ENCODE peak calls at places on chromosomes 7 and 10, in six cellular contexts. P is A549, W is GM23248, Y is fibroblast of lung, Q is mesendoderm, K is IMR-90. B is an unnamed sample. For H3K4me1, the result is how much of the 10 kb centered on the place peaks cover.

GRCh38 chr10:93894516-93895378 is 969 bp downstream of the SLC35G1 start:
- DNase-seq in K (peak), Q (peak), W (peak), Y (no peak), P (no peak), B (no peak)

GRCh38 chr10:29386347-29386999 is 97.6 kb downstream of the LYZL1 start:
- DNase-seq in Q (peak), Y (peak), P (peak), W (peak), K (peak), B (peak)

GRCh38 chr7:51060536-51060935 is 256.1 kb downstream of the COBL start:
- DNase-seq in W (no peak), P (no peak), K (no peak), Y (no peak), Q (peak), B (no peak)

GRCh38 chr10:22597142-22597541 is 117.2 kb downstream of the PIP4K2A start:
- DNase-seq in W (no peak), P (no peak), Y (peak), Q (peak), K (peak), B (no peak)

GRCh38 chr10:88082391-88082790 is 219.0 kb downstream of the PTEN start:
- DNase-seq in Q (no peak), K (no peak), W (no peak), P (no peak), Y (no peak), B (no peak)

GRCh38 chr7:85324145-85324799 is 137.4 kb upstream of the SEMA3D start:
- DNase-seq in P (no peak), K (no peak), Q (peak), Y (no peak), W (no peak), B (no peak)

GRCh38 chr7:40965016-40965415 is 737.9 kb downstream of the INHBA start:
- DNase-seq in Q (no peak), K (no peak), W (no peak), P (no peak), Y (no peak), B (no peak)

GRCh38 chr10:7706534-7707073 is 3.5 kb downstream of the ITIH2 start:
- DNase-seq in Q (no peak), K (no peak), P (no peak), W (no peak), Y (no peak), B (no peak)

GRCh38 chr10:126949161-126949503 is 43.9 kb downstream of the DOCK1 start:
- DNase-seq in Q (no peak), W (no peak), Y (no peak), P (no peak), K (no peak), B (no peak)

GRCh38 chr7:105439174-105439893 is 50.6 kb upstream of the SRPK2 start:
- DNase-seq in W (peak), Y (peak), P (peak), K (peak), Q (peak), B (no peak)

GRCh38 chr10:51706225-51706624 is 6.8 kb upstream of the CSTF2T start:
- DNase-seq in Y (peak), W (peak), P (no peak), K (peak), Q (no peak), B (no peak)

GRCh38 chr7:6615853-6616555 is 594 bp downstream of the ZNF853 start:
- DNase-seq in K (no peak), Y (peak), Q (peak), W (no peak), P (no peak), B (peak)

GRCh38 chr7:149787428-149788299 is 14.3 kb upstream of the ZNF467 start:
- DNase-seq in P (peak), K (no peak), Y (no peak), Q (peak), W (peak), B (peak)

GRCh38 chr7:105377903-105378302 is 10.8 kb downstream of the SRPK2 start:
- DNase-seq in Q (no peak), Y (no peak), W (no peak), K (no peak), P (no peak), B (no peak)

GRCh38 chr10:21926949-21927348 is 76.6 kb downstream of the DNAJC1 start:
- DNase-seq in P (peak), Y (peak), K (peak), W (peak), Q (peak), B (peak)

GRCh38 chr7:157439149-157439548 is 102.3 kb downstream of the DNAJB6 start:
- DNase-seq in Q (no peak), W (no peak), P (no peak), Y (no peak), K (no peak), B (no peak)

GRCh38 chr10:7444576-7445226 is 33.9 kb upstream of the SFMBT2 start:
- DNase-seq in W (no peak), Y (no peak), P (no peak), K (no peak), Q (no peak), B (peak)

GRCh38 chr7:150383710-150384397 is 4.7 kb downstream of the ZNF775 start:
- DNase-seq in Y (no peak), W (no peak), P (no peak), Q (peak), K (no peak), B (peak)

GRCh38 chr10:128035557-128035973 is 90.7 kb downstream of the MKI67 start:
- DNase-seq in K (no peak), Q (peak), Y (no peak), P (peak), W (peak), B (peak)

GRCh38 chr10:69416695-69417094 is at the start of gene TACR2:
- DNase-seq in Y (no peak), K (no peak), Q (no peak), W (no peak), P (no peak), B (no peak)
- H3K4me3 ChIP-seq in Y (no peak), K (no peak), Q (no peak), W (no peak), P (no peak), B (no peak)

GRCh38 chr10:15440204-15440711 is 69.2 kb upstream of the FAM171A1 start:
- DNase-seq in Q (no peak), K (no peak), P (no peak), Y (no peak), W (no peak), B (no peak)
- H3K4me2 ChIP-seq in Q (no peak), K (no peak), P (no peak), Y (no peak), W (peak), B (no peak)

GRCh38 chr7:87517136-87517805 is 41.8 kb upstream of the ABCB4 start:
- DNase-seq in Y (peak), W (peak), Q (no peak), K (peak), P (no peak), B (no peak)

GRCh38 chr7:87513735-87514319 is 38.3 kb upstream of the ABCB4 start:
- DNase-seq in Q (no peak), P (no peak), W (no peak), K (no peak), Y (no peak), B (peak)

DNA sequence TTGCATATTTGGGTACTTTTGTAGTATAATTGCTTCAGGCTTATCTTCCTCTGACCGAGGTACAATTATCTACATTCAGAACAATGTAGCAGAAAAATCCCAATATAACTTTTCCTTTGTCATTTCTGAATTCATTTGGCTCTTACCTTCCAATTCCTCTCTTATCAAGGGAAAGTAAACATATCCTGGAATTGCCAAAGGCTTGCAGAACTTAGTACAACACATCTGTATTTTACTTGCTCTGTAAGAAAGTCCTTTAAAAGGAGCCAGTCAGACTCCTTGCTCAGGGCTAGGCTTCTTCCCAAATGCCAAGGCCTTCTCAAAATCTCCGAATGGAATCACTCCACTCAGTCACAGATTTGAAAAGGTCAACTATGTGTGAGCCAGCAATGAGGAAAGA is 43.3 kb upstream of the ABCB4 start:
- DNase-seq in Y (peak), K (no peak), W (no peak), Q (no peak), P (no peak), B (no peak)
- H3K4me1 ChIP-seq in Y (under half), K (under half), W (under half), Q (under half), P (under half), B (under half)

GRCh38 chr10:132408367-132408781 is 11.4 kb downstream of the PWWP2B start:
- DNase-seq in W (no peak), K (no peak), Y (no peak), P (no peak), Q (peak), B (no peak)
- H3K4me3 ChIP-seq in W (no peak), K (no peak), Y (no peak), P (no peak), Q (no peak), B (no peak)

GRCh38 chr7:30816291-30817059 is 45.3 kb downstream of the MINDY4 start:
- DNase-seq in K (no peak), Y (no peak), P (no peak), Q (no peak), W (peak), B (no peak)
- H3K4me2 ChIP-seq in K (no peak), Y (no peak), P (no peak), Q (no peak), W (peak), B (no peak)

DNA sequence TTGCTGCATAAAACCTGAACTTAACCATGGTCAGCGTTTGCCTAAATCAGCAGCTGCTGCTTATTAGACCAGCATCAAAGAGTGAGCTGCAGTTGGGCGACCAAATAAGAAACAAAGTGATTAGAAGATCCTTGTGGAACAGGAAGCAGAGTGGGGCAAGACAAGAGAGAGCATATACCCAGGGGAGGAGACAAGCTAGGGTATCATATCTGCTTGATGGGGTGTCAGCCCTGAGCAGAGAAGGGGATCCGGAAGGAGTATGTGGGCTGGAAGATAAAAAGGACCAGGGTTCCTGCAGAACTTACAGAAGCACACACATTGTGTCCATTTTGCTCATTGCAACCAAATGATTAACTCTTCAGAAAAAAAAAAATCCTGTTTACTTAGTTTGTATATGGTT is 213.6 kb downstream of the CELF2 start:
- DNase-seq in Q (no peak), W (no peak), K (no peak), P (no peak), Y (no peak), B (no peak)
- H3K4me1 ChIP-seq in Q (under half), W (under half), K (under half), P (under half), Y (under half), B (under half)

GRCh38 chr10:101569465-101569837 is 18.6 kb downstream of the POLL start:
- DNase-seq in K (no peak), Q (peak), Y (no peak), W (peak), P (no peak), B (peak)
- H3K4me3 ChIP-seq in K (peak), Q (no peak), Y (peak), W (peak), P (peak), B (peak)

GRCh38 chr10:117441366-117441765 is 66.1 kb upstream of the PDZD8 start:
- DNase-seq in K (no peak), Y (peak), P (no peak), W (peak), Q (no peak), B (no peak)
- H3K4me2 ChIP-seq in K (no peak), Y (no peak), P (peak), W (peak), Q (no peak), B (no peak)

GRCh38 chr7:1388021-1388704 is 71.1 kb downstream of the MICALL2 start:
- DNase-seq in Q (no peak), W (no peak), P (no peak), K (no peak), Y (no peak), B (no peak)

GRCh38 chr7:1387261-1387660 is 72.0 kb downstream of the MICALL2 start:
- DNase-seq in Q (no peak), K (no peak), Y (no peak), W (no peak), P (no peak), B (no peak)

GRCh38 chr7:1391449-1391848 is 67.8 kb downstream of the MICALL2 start:
- DNase-seq in W (no peak), K (no peak), P (no peak), Q (no peak), Y (no peak), B (no peak)

GRCh38 chr7:1386623-1387220 is 72.5 kb downstream of the MICALL2 start:
- DNase-seq in Q (no peak), K (no peak), W (no peak), P (no peak), Y (no peak), B (no peak)

DNA sequence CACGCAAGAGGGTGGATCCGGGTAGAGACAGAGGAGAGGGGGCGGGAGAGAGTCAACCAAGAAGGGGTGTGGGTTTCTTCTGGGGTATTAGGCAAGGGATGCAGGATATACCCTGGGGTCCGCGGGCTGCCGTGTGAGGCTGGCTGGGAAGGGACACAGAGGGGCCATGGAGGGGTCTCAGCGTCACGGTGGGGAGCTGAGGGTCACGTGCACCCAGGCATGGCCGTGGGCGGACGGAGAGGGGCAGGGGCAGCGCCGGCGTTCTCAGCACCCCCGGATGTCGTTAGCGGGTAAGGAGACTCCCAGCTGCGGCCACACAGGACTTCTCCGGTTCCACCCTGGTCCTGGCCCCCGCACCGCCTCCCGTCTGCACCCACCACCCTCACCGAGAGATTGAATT is 70.3 kb downstream of the MICALL2 start:
- DNase-seq in W (no peak), Q (no peak), K (no peak), Y (no peak), P (no peak), B (no peak)
- H3K4me1 ChIP-seq in W (under half), Q (under half), K (under half), Y (under half), P (under half), B (under half)

GRCh38 chr7:130274983-130275649 is 8.5 kb downstream of the CPA2 start:
- DNase-seq in Q (peak), K (no peak), Y (no peak), P (no peak), W (no peak), B (peak)

GRCh38 chr7:130273863-130274262 is 7.2 kb downstream of the CPA2 start:
- DNase-seq in Q (peak), P (no peak), K (peak), Y (peak), W (peak), B (peak)

GRCh38 chr7:130272456-130273080 is 5.9 kb downstream of the CPA2 start:
- DNase-seq in Q (no peak), W (no peak), K (no peak), P (no peak), Y (no peak), B (peak)

GRCh38 chr7:130270947-130271790 is 4.5 kb downstream of the CPA2 start:
- DNase-seq in K (no peak), Y (no peak), Q (no peak), W (no peak), P (no peak), B (no peak)

GRCh38 chr7:130273081-130273699 is 6.5 kb downstream of the CPA2 start:
- DNase-seq in K (peak), P (no peak), W (peak), Y (peak), Q (peak), B (peak)
- H3K4me3 ChIP-seq in K (no peak), P (no peak), W (peak), Y (peak), Q (no peak), B (peak)

B was measured in neural progenitor cell.